ENCODE peak calls at places on chromosomes 3 and 15, in four cellular contexts. C is HTR-8/SVneo; A is IMR-90; D is Jurkat, Clone E6-1. M is an unnamed sample.

GRCh38 chr15:62165793-62166380 is 802 bp upstream of the C2CD4B start:
- DNase-seq in C (no peak), A (no peak), D (no peak), M (no peak)

GRCh38 chr15:82572311-82572710 is 32.1 kb upstream of the RPS17 start:
- DNase-seq in C (no peak), A (peak; percentile 8), D (no peak), M (peak; percentile 26)

GRCh38 chr3:183114374-183114773 is 15.1 kb upstream of the MCCC1 start:
- DNase-seq in C (no peak), A (no peak), D (no peak), M (no peak)

GRCh38 chr3:88005066-88005465 is 53.7 kb downstream of the CGGBP1 start:
- DNase-seq in C (peak; percentile 25), A (peak; percentile 14), D (peak; percentile 39), M (peak; percentile 4)

GRCh38 chr15:66801266-66801665 is 99.2 kb downstream of the SMAD6 start:
- DNase-seq in C (no peak), A (no peak), D (no peak), M (no peak)

GRCh38 chr3:149407898-149408297 is 30.4 kb upstream of the TM4SF1 start:
- DNase-seq in C (no peak), A (peak; percentile 65), D (no peak), M (no peak)

GRCh38 chr3:52068055-52068704 is 11.8 kb upstream of the DUSP7 start:
- DNase-seq in C (no peak), A (peak; percentile 61), D (no peak), M (no peak)

GRCh38 chr3:105364113-105364512 is 2.6 kb upstream of the ALCAM start:
- DNase-seq in C (peak; percentile 5), A (peak; percentile 84), D (no peak), M (peak; percentile 26)

GRCh38 chr3:141368062-141368924 is at the start of gene ZBTB38:
- DNase-seq in C (peak; percentile 85), A (peak; percentile 97), D (no peak), M (peak; percentile 84)

GRCh38 chr3:98967758-98968157 is 66.3 kb upstream of the DCBLD2 start:
- DNase-seq in C (no peak), A (no peak), D (no peak), M (no peak)

GRCh38 chr15:38254065-38254883 is 1.6 kb downstream of the SPRED1 start:
- DNase-seq in C (no peak), A (peak; percentile 68), D (peak; percentile 29), M (peak; percentile 82)

GRCh38 chr15:25180606-25181289 is 226.0 kb downstream of the SNRPN start:
- DNase-seq in C (no peak), A (no peak), D (no peak), M (no peak)

GRCh38 chr3:179811321-179812095 is 158.7 kb downstream of the USP13 start:
- DNase-seq in C (peak; percentile 65), A (peak; percentile 93), D (peak; percentile 71), M (peak; percentile 48)

GRCh38 chr3:177190701-177191100 is 6.6 kb downstream of the TBL1XR1 start:
- DNase-seq in C (no peak), A (no peak), D (no peak), M (no peak)

GRCh38 chr3:132161608-132162007 is 126.8 kb upstream of the CPNE4 start:
- DNase-seq in C (no peak), A (no peak), D (no peak), M (no peak)

GRCh38 chr15:38224486-38224885 is 28.1 kb upstream of the SPRED1 start:
- DNase-seq in C (no peak), A (no peak), D (no peak), M (no peak)

GRCh38 chr3:111727843-111728565 is 131.1 kb upstream of the PHLDB2 start:
- DNase-seq in C (no peak), A (no peak), D (no peak), M (no peak)

GRCh38 chr3:72082121-72082715 is 297.3 kb upstream of the PROK2 start:
- DNase-seq in C (no peak), A (no peak), D (no peak), M (no peak)

GRCh38 chr3:52527039-52527731 is 6.5 kb downstream of the NT5DC2 start:
- DNase-seq in C (no peak), A (no peak), D (no peak), M (no peak)

GRCh38 chr3:64141476-64141875 is 83.8 kb downstream of the PRICKLE2 start:
- DNase-seq in C (no peak), A (peak; percentile 35), D (no peak), M (no peak)

GRCh38 chr3:25097023-25097422 is 331.0 kb upstream of the RARB start:
- DNase-seq in C (no peak), A (no peak), D (no peak), M (no peak)

GRCh38 chr3:67416703-67417102 is 237.7 kb downstream of the SUCLG2 start:
- DNase-seq in C (peak; percentile 0), A (no peak), D (no peak), M (no peak)

GRCh38 chr3:129211772-129212171 is 28.1 kb upstream of the CNBP start:
- DNase-seq in C (peak; percentile 66), A (peak; percentile 79), D (no peak), M (peak; percentile 97)

GRCh38 chr3:196979545-196979944 is 10.9 kb upstream of the PIGZ start:
- DNase-seq in C (no peak), A (peak; percentile 57), D (no peak), M (no peak)

GRCh38 chr15:37093480-37094410 is 6.6 kb downstream of the MEIS2 start:
- DNase-seq in C (no peak), A (peak; percentile 69), D (no peak), M (no peak)

GRCh38 chr3:42772670-42773408 is at the start of gene CCDC13:
- DNase-seq in C (peak; percentile 89), A (peak; percentile 84), D (peak; percentile 77), M (peak; percentile 52)

GRCh38 chr15:100189319-100189718 is 152.5 kb downstream of the ADAMTS17 start:
- DNase-seq in C (no peak), A (no peak), D (no peak), M (no peak)

GRCh38 chr15:101773496-101774100 is 29.7 kb upstream of the OR4F6 start:
- DNase-seq in C (no peak), A (no peak), D (no peak), M (no peak)

GRCh38 chr15:74423443-74424257 is 10.1 kb downstream of the SEMA7A start:
- DNase-seq in C (no peak), A (no peak), D (no peak), M (peak; percentile 77)

GRCh38 chr3:42067324-42067723 is 23.8 kb upstream of the TRAK1 start:
- DNase-seq in C (no peak), A (peak; percentile 63), D (no peak), M (no peak)

GRCh38 chr15:67130673-67131601 is 65.5 kb downstream of the SMAD3 start:
- DNase-seq in C (no peak), A (peak; percentile 80), D (no peak), M (no peak)

GRCh38 chr3:72345237-72345878 is 502.9 kb downstream of the SHQ1 start:
- DNase-seq in C (no peak), A (no peak), D (peak; percentile 49), M (no peak)

GRCh38 chr15:98525625-98526024 is 122.7 kb upstream of the IGF1R start:
- DNase-seq in C (no peak), A (no peak), D (no peak), M (no peak)

GRCh38 chr15:100788080-100788730 is 91.4 kb upstream of the ALDH1A3 start:
- DNase-seq in C (no peak), A (no peak), D (no peak), M (no peak)

GRCh38 chr15:79540551-79540950 is 108.4 kb downstream of the MINAR1 start:
- DNase-seq in C (no peak), A (no peak), D (no peak), M (no peak)

GRCh38 chr3:177835008-177835407 is 637.7 kb upstream of the TBL1XR1 start:
- DNase-seq in C (peak; percentile 48), A (peak; percentile 94), D (no peak), M (peak; percentile 20)